ENCODE peak calls at places on chromosomes 3 and 15, in seven cellular contexts. T is neuronal stem cell, H is right atrium auricular region, A is stomach, F is NT2/D1, M is Peyer's patch, Z is thoracic aorta. Q is an unnamed sample.

GRCh38 chr3:31960793-31961431 is 20.1 kb downstream of the OSBPL10 start:
- DNase-seq in T (no peak), H (no peak), A (no peak), F (no peak), M (no peak), Z (no peak), Q (no peak)

GRCh38 chr3:143120716-143121239 is 1.2 kb downstream of the CHST2 start:
- DNase-seq in T (peak; percentile 32), H (no peak), A (peak; percentile 27), F (no peak), M (peak; percentile 49), Z (no peak), Q (no peak)

GRCh38 chr3:183393625-183394024 is 34.8 kb downstream of the MCF2L2 start:
- DNase-seq in T (no peak), H (no peak), A (no peak), F (no peak), M (no peak), Z (no peak), Q (no peak)

GRCh38 chr15:99605990-99606389 is 40.2 kb downstream of the MEF2A start:
- DNase-seq in T (no peak), H (no peak), A (no peak), F (no peak), M (no peak), Z (no peak), Q (no peak)

GRCh38 chr3:76051145-76051544 is 265.8 kb upstream of the ZNF717 start:
- DNase-seq in T (no peak), H (no peak), A (no peak), F (no peak), M (no peak), Z (no peak), Q (no peak)

GRCh38 chr15:47607750-47608149 is 109.6 kb upstream of the SEMA6D start:
- DNase-seq in T (no peak), H (no peak), A (no peak), F (no peak), M (no peak), Z (no peak), Q (no peak)

GRCh38 chr3:98814799-98815450 is 51.8 kb downstream of the ST3GAL6 start:
- DNase-seq in T (no peak), H (no peak), A (no peak), F (no peak), M (no peak), Z (no peak), Q (peak; percentile 39)

GRCh38 chr15:22227411-22227810 is 147.1 kb downstream of the OR4M2 start:
- DNase-seq in T (no peak), H (no peak), A (no peak), F (no peak), M (peak; percentile 13), Z (no peak), Q (no peak)

GRCh38 chr3:52788890-52789745 is 5.5 kb upstream of the ITIH3 start:
- DNase-seq in T (no peak), H (no peak), A (no peak), F (no peak), M (no peak), Z (no peak), Q (no peak)

GRCh38 chr3:126345641-126346460 is 11.4 kb downstream of the KLF15 start:
- DNase-seq in T (no peak), H (peak; percentile 56), A (peak; percentile 24), F (no peak), M (no peak), Z (no peak), Q (no peak)

GRCh38 chr15:52328680-52329079 is 33.1 kb upstream of the MYO5C start:
- DNase-seq in T (no peak), H (no peak), A (no peak), F (no peak), M (no peak), Z (no peak), Q (no peak)

GRCh38 chr3:55330355-55330754 is 156.8 kb downstream of the WNT5A start:
- DNase-seq in T (no peak), H (no peak), A (no peak), F (peak; percentile 46), M (no peak), Z (no peak), Q (no peak)

GRCh38 chr3:50600841-50601591 is 10.6 kb downstream of the CISH start:
- DNase-seq in T (no peak), H (peak; percentile 96), A (peak; percentile 97), F (no peak), M (peak; percentile 71), Z (peak; percentile 87), Q (peak; percentile 96)

GRCh38 chr3:166274342-166274741 is 437.1 kb upstream of the BCHE start:
- DNase-seq in T (no peak), H (no peak), A (no peak), F (no peak), M (no peak), Z (no peak), Q (no peak)

GRCh38 chr3:102449341-102449740 is 14.5 kb downstream of the ZPLD1 start:
- DNase-seq in T (no peak), H (no peak), A (no peak), F (no peak), M (no peak), Z (no peak), Q (no peak)

GRCh38 chr15:72732554-72732953 is 46.5 kb downstream of the BBS4 start:
- DNase-seq in T (no peak), H (no peak), A (no peak), F (no peak), M (no peak), Z (no peak), Q (no peak)

GRCh38 chr15:49831206-49831965 is 210.5 kb downstream of the DTWD1 start:
- DNase-seq in T (no peak), H (peak; percentile 66), A (no peak), F (no peak), M (no peak), Z (no peak), Q (no peak)

GRCh38 chr3:50170689-50171088 is 15.6 kb downstream of the SEMA3F start:
- DNase-seq in T (no peak), H (peak; percentile 66), A (no peak), F (no peak), M (no peak), Z (no peak), Q (no peak)

GRCh38 chr15:55546718-55547117 is 38.7 kb upstream of the DNAAF4 start:
- DNase-seq in T (no peak), H (no peak), A (no peak), F (no peak), M (no peak), Z (no peak), Q (no peak)

GRCh38 chr3:63625161-63625560 is 27.3 kb upstream of the SNTN start:
- DNase-seq in T (no peak), H (no peak), A (no peak), F (no peak), M (no peak), Z (no peak), Q (peak; percentile 15)

GRCh38 chr3:44883213-44883955 is 9.0 kb downstream of the TGM4 start:
- DNase-seq in T (no peak), H (no peak), A (no peak), F (no peak), M (no peak), Z (no peak), Q (no peak)

GRCh38 chr3:184428561-184429175 is 48.8 kb downstream of the CHRD start:
- DNase-seq in T (no peak), H (no peak), A (no peak), F (no peak), M (no peak), Z (no peak), Q (no peak)

GRCh38 chr3:139358857-139359562 is 15.2 kb downstream of the MRPS22 start:
- DNase-seq in T (peak; percentile 6), H (no peak), A (no peak), F (no peak), M (no peak), Z (no peak), Q (no peak)

GRCh38 chr3:20462723-20463122 is 276.7 kb upstream of the SGO1 start:
- DNase-seq in T (no peak), H (no peak), A (no peak), F (no peak), M (no peak), Z (no peak), Q (no peak)

GRCh38 chr15:74208496-74208895 is 5.9 kb upstream of the STRA6 start:
- DNase-seq in T (no peak), H (no peak), A (no peak), F (no peak), M (no peak), Z (no peak), Q (no peak)
- H3K27me3 ChIP-seq in T (no peaks in the 10 kb centered on the region), H (no peaks in the 10 kb centered on the region), A (peaks cover 31% of the 10 kb centered on the region), F (peaks cover 30% of the 10 kb centered on the region), M (no peaks in the 10 kb centered on the region), Z (no peaks in the 10 kb centered on the region), Q (no peaks in the 10 kb centered on the region)

GRCh38 chr3:123692671-123693070 is 107.8 kb upstream of the HACD2 start:
- DNase-seq in T (no peak), H (no peak), A (no peak), F (no peak), M (no peak), Z (no peak), Q (no peak)
- H3K4me1 ChIP-seq in T (peaks cover 25% of the 10 kb centered on the region), H (peaks cover 55% of the 10 kb centered on the region), A (peaks cover 97% of the 10 kb centered on the region), F (peaks cover 21% of the 10 kb centered on the region), M (no peaks in the 10 kb centered on the region), Z (peaks cover 91% of the 10 kb centered on the region), Q (no peaks in the 10 kb centered on the region)

DNA sequence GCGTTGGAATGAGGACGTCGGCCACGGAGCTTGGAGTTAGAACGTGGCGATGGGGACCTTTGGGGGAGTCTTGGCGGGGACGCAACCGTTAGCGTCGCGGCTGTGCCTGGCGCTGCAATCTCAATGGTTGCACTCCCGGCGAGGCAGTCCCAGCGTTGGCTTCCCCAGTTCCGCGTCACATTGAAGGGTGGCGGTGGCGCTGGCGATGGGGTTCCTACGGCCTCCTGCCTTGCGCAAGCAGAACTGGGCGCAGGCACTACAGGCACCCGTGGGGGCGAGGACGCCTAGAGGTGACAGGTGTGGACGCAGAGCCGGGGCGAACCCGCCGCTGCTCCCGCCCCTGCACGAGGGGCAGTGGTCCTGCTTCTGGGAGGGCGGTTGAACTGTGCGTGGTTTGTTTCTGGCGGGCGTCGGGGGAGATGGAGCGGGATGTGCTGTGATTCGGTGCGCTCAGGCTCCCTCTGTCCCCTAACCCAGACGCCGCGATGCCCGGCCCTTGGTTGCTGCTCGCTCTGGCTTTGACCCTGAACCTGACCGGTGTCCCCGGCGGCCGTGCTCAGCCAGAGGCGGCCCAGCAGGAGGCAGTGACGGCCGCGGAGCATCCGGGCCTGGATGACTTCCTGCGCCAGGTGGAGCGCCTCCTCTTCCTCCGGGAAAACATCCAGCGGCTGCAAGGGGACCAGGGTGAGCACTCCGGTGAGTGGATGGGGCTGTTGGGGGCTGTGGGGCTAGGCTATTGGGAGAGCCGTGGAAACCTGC is 991 bp downstream of the TRH start:
- DNase-seq in T (no peak), H (no peak), A (no peak), F (no peak), M (no peak), Z (no peak), Q (no peak)
- H3K27me3 ChIP-seq in T (peaks cover 99% of the 10 kb centered on the region), H (peaks cover 28% of the 10 kb centered on the region), A (peaks cover 66% of the 10 kb centered on the region), F (peaks cover 78% of the 10 kb centered on the region), M (peaks cover 20% of the 10 kb centered on the region), Z (peaks cover 14% of the 10 kb centered on the region), Q (peaks cover 11% of the 10 kb centered on the region)

DNA sequence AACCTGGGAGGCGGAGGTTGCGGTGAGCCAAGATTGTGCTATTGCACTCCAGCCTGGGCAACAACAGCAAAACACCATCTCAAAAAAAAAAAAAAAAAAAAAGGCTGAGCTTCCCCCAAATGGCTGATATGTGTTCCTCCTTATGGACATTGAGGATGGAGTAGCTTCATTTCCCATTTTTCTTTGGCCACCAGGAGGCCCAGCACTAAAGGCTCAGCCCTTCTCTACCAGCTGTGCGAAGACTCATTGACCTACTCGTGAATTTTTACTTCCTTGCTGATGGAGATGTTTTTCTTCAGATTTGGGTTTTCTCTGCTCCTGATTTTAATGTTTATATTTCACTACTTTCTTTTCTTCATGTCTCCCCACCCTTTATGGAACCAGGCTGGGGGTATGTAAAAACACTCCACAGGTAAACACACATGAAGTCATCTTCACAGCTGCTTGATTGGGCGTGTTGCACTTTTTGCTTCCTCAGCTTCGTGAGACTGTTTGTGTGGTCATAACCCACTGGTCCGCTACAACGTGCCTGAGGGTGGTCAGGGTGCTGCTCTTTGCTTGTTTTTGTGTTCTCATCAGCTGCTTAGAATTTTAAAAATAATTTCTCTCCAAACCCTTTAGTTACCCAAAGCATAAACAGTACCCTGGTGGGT is 13.5 kb downstream of the SEMA4B start:
- DNase-seq in T (no peak), H (no peak), A (no peak), F (no peak), M (peak; percentile 70), Z (no peak), Q (no peak)
- H3K4me1 ChIP-seq in T (peaks cover 3% of the 10 kb centered on the region), H (peaks cover 43% of the 10 kb centered on the region), A (peaks cover 55% of the 10 kb centered on the region), F (peaks cover 18% of the 10 kb centered on the region), M (peaks cover 30% of the 10 kb centered on the region), Z (no peaks in the 10 kb centered on the region), Q (peaks cover 9% of the 10 kb centered on the region)